ENCODE peak calls at places on chromosomes 5 and 9, in five cellular contexts. D is CD8-positive, alpha-beta memory T cell; R is A549; T is right atrium auricular region; U is sigmoid colon. N is an unnamed sample.

GRCh38 chr5:181241393-181241975 is 2.2 kb downstream of the RACK1 start:
- DNase-seq in D (no peak), R (no peak), T (no peak), U (peak; percentile 50), N (no peak)

GRCh38 chr9:91802391-91802790 is 147.6 kb downstream of the ROR2 start:
- DNase-seq in D (no peak), R (no peak), T (no peak), U (peak; percentile 64), N (no peak)

GRCh38 chr9:134291452-134291881 is 34.8 kb upstream of the RXRA start:
- DNase-seq in D (no peak), R (no peak), T (no peak), U (no peak), N (no peak)

GRCh38 chr9:118459832-118460425 is 755.7 kb downstream of the TLR4 start:
- DNase-seq in D (no peak), R (no peak), T (no peak), U (peak; percentile 86), N (no peak)

GRCh38 chr5:156824800-156825199 is 25.3 kb upstream of the PPP1R2B start:
- DNase-seq in D (no peak), R (peak; percentile 50), T (no peak), U (no peak), N (no peak)

GRCh38 chr5:1744393-1745189 is 55.0 kb downstream of the MRPL36 start:
- DNase-seq in D (peak; percentile 1), R (no peak), T (no peak), U (peak; percentile 50), N (no peak)

GRCh38 chr9:32399110-32399815 is 14.8 kb downstream of the ACO1 start:
- DNase-seq in D (no peak), R (no peak), T (no peak), U (no peak), N (no peak)

GRCh38 chr9:99451121-99451606 is 229.1 kb downstream of the SEC61B start:
- DNase-seq in D (no peak), R (no peak), T (no peak), U (peak; percentile 69), N (no peak)

GRCh38 chr9:134917431-134918373 is at the start of gene FCN1:
- DNase-seq in D (no peak), R (no peak), T (no peak), U (no peak), N (no peak)

GRCh38 chr5:1751864-1752822 is 47.5 kb downstream of the MRPL36 start:
- DNase-seq in D (no peak), R (no peak), T (no peak), U (peak; percentile 29), N (no peak)

GRCh38 chr5:141632650-141633049 is 4.0 kb downstream of the HDAC3 start:
- DNase-seq in D (no peak), R (no peak), T (no peak), U (no peak), N (no peak)

GRCh38 chr5:30239331-30240022 is 954.0 kb upstream of the CDH6 start:
- DNase-seq in D (no peak), R (no peak), T (no peak), U (no peak), N (no peak)

GRCh38 chr5:17212210-17212609 is 5.2 kb upstream of the BASP1 start:
- DNase-seq in D (no peak), R (no peak), T (no peak), U (no peak), N (no peak)
- H3K27ac ChIP-seq in D (no peak overlapping the region), R (no peak overlapping the region), T (no peak overlapping the region), U (no peak overlapping the region), N (no peak overlapping the region)

GRCh38 chr9:113155911-113156559 is 5.2 kb downstream of the SLC31A2 start:
- DNase-seq in D (peak; percentile 48), R (no peak), T (no peak), U (no peak), N (no peak)
- H3K27ac ChIP-seq in D (no peak overlapping the region), R (no peak overlapping the region), T (no peak overlapping the region), U (no peak overlapping the region), N (peak overlapping the region; percentile 96)

GRCh38 chr9:69861011-69861410 is 40.4 kb downstream of the CFAP95 start:
- DNase-seq in D (no peak), R (no peak), T (no peak), U (no peak), N (no peak)
- H3K27ac ChIP-seq in D (no peak overlapping the region), R (no peak overlapping the region), T (no peak overlapping the region), U (no peak overlapping the region), N (no peak overlapping the region)

GRCh38 chr9:98185611-98186171 is 6.7 kb downstream of the CORO2A start:
- DNase-seq in D (no peak), R (no peak), T (no peak), U (no peak), N (no peak)
- H3K27ac ChIP-seq in D (no peak overlapping the region), R (no peak overlapping the region), T (no peak overlapping the region), U (no peak overlapping the region), N (no peak overlapping the region)

GRCh38 chr9:16417749-16418148 is 452.7 kb downstream of the BNC2 start:
- DNase-seq in D (no peak), R (no peak), T (no peak), U (no peak), N (no peak)

GRCh38 chr9:16419124-16419523 is 451.3 kb downstream of the BNC2 start:
- DNase-seq in D (no peak), R (no peak), T (no peak), U (no peak), N (no peak)

GRCh38 chr9:16422114-16422513 is 448.4 kb downstream of the BNC2 start:
- DNase-seq in D (no peak), R (no peak), T (no peak), U (no peak), N (no peak)

GRCh38 chr9:16425572-16425971 is 444.9 kb downstream of the BNC2 start:
- DNase-seq in D (no peak), R (no peak), T (no peak), U (no peak), N (no peak)

DNA sequence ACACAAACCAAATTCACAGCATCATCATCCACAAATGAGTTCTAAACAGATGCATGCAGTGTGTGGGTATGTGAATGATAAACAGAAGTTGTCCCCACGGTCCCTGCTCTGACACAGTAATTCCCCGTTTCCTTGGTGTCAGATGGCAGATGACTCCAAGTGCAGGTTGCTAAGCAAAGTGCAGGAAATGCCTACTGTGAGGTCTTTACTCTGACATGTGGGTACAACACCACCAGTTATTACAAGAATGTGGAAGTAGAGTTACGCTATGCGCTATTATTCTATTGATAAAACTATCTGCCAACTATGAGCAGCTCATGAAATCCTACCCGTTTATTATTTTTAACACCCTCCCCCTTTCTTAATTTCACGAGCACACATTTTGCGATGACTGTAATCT is 448.9 kb downstream of the BNC2 start:
- DNase-seq in D (no peak), R (no peak), T (no peak), U (no peak), N (no peak)
- H3K27ac ChIP-seq in D (no peak overlapping the region), R (no peak overlapping the region), T (no peak overlapping the region), U (no peak overlapping the region), N (no peak overlapping the region)

GRCh38 chr5:136022965-136023364 is 5.8 kb upstream of the TGFBI start:
- DNase-seq in D (no peak), R (no peak), T (no peak), U (peak; percentile 14), N (no peak)

GRCh38 chr5:136018814-136019777 is 9.7 kb upstream of the TGFBI start:
- DNase-seq in D (no peak), R (no peak), T (no peak), U (peak; percentile 89), N (no peak)

GRCh38 chr5:136020383-136021015 is 8.3 kb upstream of the TGFBI start:
- DNase-seq in D (no peak), R (peak; percentile 89), T (no peak), U (peak; percentile 72), N (no peak)

GRCh38 chr5:136020001-136020382 is 8.8 kb upstream of the TGFBI start:
- DNase-seq in D (no peak), R (no peak), T (no peak), U (peak; percentile 12), N (no peak)

GRCh38 chr5:136021016-136021405 is 7.8 kb upstream of the TGFBI start:
- DNase-seq in D (no peak), R (peak; percentile 53), T (no peak), U (peak; percentile 37), N (no peak)
- H3K27ac ChIP-seq in D (no peak overlapping the region), R (peak overlapping the region; percentile 97), T (peak overlapping the region; percentile 24), U (peak overlapping the region; percentile 68), N (no peak overlapping the region)

GRCh38 chr9:136963341-136963740 is 11.3 kb downstream of the LCN12 start:
- DNase-seq in D (no peak), R (no peak), T (no peak), U (no peak), N (peak; percentile 80)
- H3K27ac ChIP-seq in D (no peak overlapping the region), R (no peak overlapping the region), T (no peak overlapping the region), U (no peak overlapping the region), N (peak overlapping the region; percentile 69)

N was measured in substantia nigra.